ENCODE peak calls at places on chromosomes 4 and X, in eight cellular contexts. One of them, this sample, is unnamed.

GRCh38 chr4:47668810-47669408 is 169.0 kb downstream of the CORIN start:
- DNase-seq in GM13977: peak
- DNase-seq in ELF-1: no peak
- DNase-seq in NT2/D1: no peak
- DNase-seq in KBM-7: peak
- DNase-seq in nucleus accumbens: no peak
- DNase-seq in mesothelial cell of epicardium: no peak
- DNase-seq in GM10248: peak
- DNase-seq in this sample: no peak

GRCh38 chrX:150036181-150036580 is 97.9 kb upstream of the EOLA2 start:
- DNase-seq in GM13977: no peak
- DNase-seq in ELF-1: no peak
- DNase-seq in NT2/D1: no peak
- DNase-seq in KBM-7: no peak
- DNase-seq in nucleus accumbens: no peak
- DNase-seq in mesothelial cell of epicardium: no peak
- DNase-seq in GM10248: no peak
- DNase-seq in this sample: no peak

GRCh38 chrX:39212456-39212855 is 411.2 kb downstream of the MID1IP1 start:
- DNase-seq in GM13977: no peak
- DNase-seq in ELF-1: no peak
- DNase-seq in NT2/D1: no peak
- DNase-seq in KBM-7: no peak
- DNase-seq in nucleus accumbens: no peak
- DNase-seq in mesothelial cell of epicardium: no peak
- DNase-seq in GM10248: no peak
- DNase-seq in this sample: no peak

GRCh38 chr4:139972305-139972704 is 181.7 kb downstream of the MAML3 start:
- DNase-seq in GM13977: no peak
- DNase-seq in ELF-1: no peak
- DNase-seq in NT2/D1: no peak
- DNase-seq in KBM-7: no peak
- DNase-seq in nucleus accumbens: no peak
- DNase-seq in mesothelial cell of epicardium: no peak
- DNase-seq in GM10248: no peak
- DNase-seq in this sample: no peak

GRCh38 chrX:50107470-50107869 is 93.3 kb downstream of the AKAP4 start:
- DNase-seq in GM13977: no peak
- DNase-seq in ELF-1: no peak
- DNase-seq in NT2/D1: no peak
- DNase-seq in KBM-7: no peak
- DNase-seq in nucleus accumbens: no peak
- DNase-seq in mesothelial cell of epicardium: no peak
- DNase-seq in GM10248: no peak
- DNase-seq in this sample: no peak

GRCh38 chrX:111597967-111598366 is 83.0 kb upstream of the ALG13 start:
- DNase-seq in GM13977: no peak
- DNase-seq in ELF-1: no peak
- DNase-seq in NT2/D1: no peak
- DNase-seq in KBM-7: no peak
- DNase-seq in nucleus accumbens: no peak
- DNase-seq in mesothelial cell of epicardium: no peak
- DNase-seq in GM10248: no peak
- DNase-seq in this sample: no peak

GRCh38 chrX:10579018-10579752 is 41.2 kb downstream of the MID1 start:
- DNase-seq in GM13977: no peak
- DNase-seq in ELF-1: no peak
- DNase-seq in NT2/D1: no peak
- DNase-seq in KBM-7: no peak
- DNase-seq in nucleus accumbens: no peak
- DNase-seq in mesothelial cell of epicardium: no peak
- DNase-seq in GM10248: no peak
- DNase-seq in this sample: no peak

GRCh38 chr4:163395758-163396157 is 52.1 kb downstream of the NPY5R start:
- DNase-seq in GM13977: no peak
- DNase-seq in ELF-1: no peak
- DNase-seq in NT2/D1: no peak
- DNase-seq in KBM-7: no peak
- DNase-seq in nucleus accumbens: no peak
- DNase-seq in mesothelial cell of epicardium: no peak
- DNase-seq in GM10248: no peak
- DNase-seq in this sample: no peak

GRCh38 chr4:173752610-173753009 is 222.6 kb upstream of the HAND2 start:
- DNase-seq in GM13977: no peak
- DNase-seq in ELF-1: peak
- DNase-seq in NT2/D1: peak
- DNase-seq in KBM-7: peak
- DNase-seq in nucleus accumbens: no peak
- DNase-seq in mesothelial cell of epicardium: no peak
- DNase-seq in GM10248: peak
- DNase-seq in this sample: no peak

GRCh38 chr4:151184523-151185458 is 85.4 kb downstream of the RPS3A start:
- DNase-seq in GM13977: no peak
- DNase-seq in ELF-1: no peak
- DNase-seq in NT2/D1: no peak
- DNase-seq in KBM-7: no peak
- DNase-seq in nucleus accumbens: no peak
- DNase-seq in mesothelial cell of epicardium: no peak
- DNase-seq in GM10248: no peak
- DNase-seq in this sample: no peak

GRCh38 chr4:128163177-128164117 is 102.3 kb downstream of the LARP1B start:
- DNase-seq in GM13977: no peak
- DNase-seq in ELF-1: no peak
- DNase-seq in NT2/D1: peak
- DNase-seq in KBM-7: no peak
- DNase-seq in nucleus accumbens: no peak
- DNase-seq in mesothelial cell of epicardium: no peak
- DNase-seq in GM10248: no peak
- DNase-seq in this sample: no peak

GRCh38 chr4:32148120-32148666 is 1428.0 kb downstream of the PCDH7 start:
- DNase-seq in GM13977: no peak
- DNase-seq in ELF-1: no peak
- DNase-seq in NT2/D1: no peak
- DNase-seq in KBM-7: no peak
- DNase-seq in nucleus accumbens: no peak
- DNase-seq in mesothelial cell of epicardium: no peak
- DNase-seq in GM10248: no peak
- DNase-seq in this sample: no peak

GRCh38 chr4:8117278-8117682 is 41.3 kb downstream of the ABLIM2 start:
- DNase-seq in GM13977: no peak
- DNase-seq in ELF-1: peak
- DNase-seq in NT2/D1: peak
- DNase-seq in KBM-7: peak
- DNase-seq in nucleus accumbens: no peak
- DNase-seq in mesothelial cell of epicardium: no peak
- DNase-seq in GM10248: no peak
- DNase-seq in this sample: no peak

GRCh38 chr4:112735474-112735951 is 98.6 kb downstream of the LARP7 start:
- DNase-seq in GM13977: peak
- DNase-seq in ELF-1: no peak
- DNase-seq in NT2/D1: no peak
- DNase-seq in KBM-7: no peak
- DNase-seq in nucleus accumbens: no peak
- DNase-seq in mesothelial cell of epicardium: no peak
- DNase-seq in GM10248: peak
- DNase-seq in this sample: no peak

GRCh38 chr4:155426953-155427352 is 50.2 kb upstream of the MAP9 start:
- DNase-seq in GM13977: no peak
- DNase-seq in ELF-1: peak
- DNase-seq in NT2/D1: peak
- DNase-seq in KBM-7: no peak
- DNase-seq in nucleus accumbens: no peak
- DNase-seq in mesothelial cell of epicardium: no peak
- DNase-seq in GM10248: no peak
- DNase-seq in this sample: no peak

GRCh38 chr4:172554588-172554987 is 614.0 kb upstream of the GALNT7 start:
- DNase-seq in GM13977: no peak
- DNase-seq in ELF-1: no peak
- DNase-seq in NT2/D1: no peak
- DNase-seq in KBM-7: no peak
- DNase-seq in nucleus accumbens: no peak
- DNase-seq in mesothelial cell of epicardium: no peak
- DNase-seq in GM10248: no peak
- DNase-seq in this sample: no peak

GRCh38 chrX:10901290-10901633 is 209.9 kb upstream of the HCCS start:
- DNase-seq in GM13977: no peak
- DNase-seq in ELF-1: no peak
- DNase-seq in NT2/D1: no peak
- DNase-seq in KBM-7: no peak
- DNase-seq in nucleus accumbens: no peak
- DNase-seq in mesothelial cell of epicardium: no peak
- DNase-seq in GM10248: no peak
- DNase-seq in this sample: no peak

GRCh38 chrX:22300130-22300529 is 27.4 kb downstream of the CBLL2 start:
- DNase-seq in GM13977: no peak
- DNase-seq in ELF-1: peak
- DNase-seq in NT2/D1: no peak
- DNase-seq in KBM-7: peak
- DNase-seq in nucleus accumbens: no peak
- DNase-seq in mesothelial cell of epicardium: no peak
- DNase-seq in GM10248: no peak
- DNase-seq in this sample: no peak

GRCh38 chr4:3323071-3323481 is 30.3 kb downstream of the RGS12 start:
- DNase-seq in GM13977: no peak
- DNase-seq in ELF-1: no peak
- DNase-seq in NT2/D1: no peak
- DNase-seq in KBM-7: no peak
- DNase-seq in nucleus accumbens: no peak
- DNase-seq in mesothelial cell of epicardium: no peak
- DNase-seq in GM10248: no peak
- DNase-seq in this sample: no peak

GRCh38 chr4:29861307-29861706 is 858.9 kb upstream of the PCDH7 start:
- DNase-seq in GM13977: no peak
- DNase-seq in ELF-1: no peak
- DNase-seq in NT2/D1: no peak
- DNase-seq in KBM-7: peak
- DNase-seq in nucleus accumbens: no peak
- DNase-seq in mesothelial cell of epicardium: no peak
- DNase-seq in GM10248: no peak
- DNase-seq in this sample: no peak

GRCh38 chr4:40502220-40502619 is 127.4 kb downstream of the RBM47 start:
- DNase-seq in GM13977: no peak
- DNase-seq in ELF-1: no peak
- DNase-seq in NT2/D1: no peak
- DNase-seq in KBM-7: peak
- DNase-seq in nucleus accumbens: no peak
- DNase-seq in mesothelial cell of epicardium: no peak
- DNase-seq in GM10248: no peak
- DNase-seq in this sample: no peak

GRCh38 chr4:98566491-98567008 is 91.9 kb downstream of the TSPAN5 start:
- DNase-seq in GM13977: no peak
- DNase-seq in ELF-1: peak
- DNase-seq in NT2/D1: no peak
- DNase-seq in KBM-7: no peak
- DNase-seq in nucleus accumbens: peak
- DNase-seq in mesothelial cell of epicardium: no peak
- DNase-seq in GM10248: no peak
- DNase-seq in this sample: no peak

GRCh38 chr4:114597410-114598115 is 1.0 kb upstream of the UGT8 start:
- DNase-seq in GM13977: no peak
- DNase-seq in ELF-1: no peak
- DNase-seq in NT2/D1: no peak
- DNase-seq in KBM-7: no peak
- DNase-seq in nucleus accumbens: no peak
- DNase-seq in mesothelial cell of epicardium: no peak
- DNase-seq in GM10248: no peak
- DNase-seq in this sample: no peak

GRCh38 chr4:56658410-56659003 is 22.6 kb downstream of the HOPX start:
- DNase-seq in GM13977: no peak
- DNase-seq in ELF-1: no peak
- DNase-seq in NT2/D1: no peak
- DNase-seq in KBM-7: peak
- DNase-seq in nucleus accumbens: no peak
- DNase-seq in mesothelial cell of epicardium: no peak
- DNase-seq in GM10248: no peak
- DNase-seq in this sample: no peak

GRCh38 chr4:154615211-154615610 is 2.8 kb upstream of the FGG start:
- DNase-seq in GM13977: no peak
- DNase-seq in ELF-1: no peak
- DNase-seq in NT2/D1: no peak
- DNase-seq in KBM-7: no peak
- DNase-seq in nucleus accumbens: no peak
- DNase-seq in mesothelial cell of epicardium: no peak
- DNase-seq in GM10248: no peak
- DNase-seq in this sample: no peak

GRCh38 chr4:53840643-53841042 is 223.8 kb downstream of the CHIC2 start:
- DNase-seq in GM13977: no peak
- DNase-seq in ELF-1: no peak
- DNase-seq in NT2/D1: no peak
- DNase-seq in KBM-7: no peak
- DNase-seq in nucleus accumbens: no peak
- DNase-seq in mesothelial cell of epicardium: no peak
- DNase-seq in GM10248: no peak
- DNase-seq in this sample: no peak

GRCh38 chrX:38142598-38142997 is 78.1 kb downstream of the SRPX start:
- DNase-seq in GM13977: no peak
- DNase-seq in ELF-1: no peak
- DNase-seq in NT2/D1: no peak
- DNase-seq in KBM-7: no peak
- DNase-seq in nucleus accumbens: no peak
- DNase-seq in mesothelial cell of epicardium: no peak
- DNase-seq in GM10248: no peak
- DNase-seq in this sample: no peak

GRCh38 chrX:74451450-74452198 is 30.3 kb downstream of the SLC16A2 start:
- DNase-seq in GM13977: no peak
- DNase-seq in ELF-1: no peak
- DNase-seq in NT2/D1: no peak
- DNase-seq in KBM-7: no peak
- DNase-seq in nucleus accumbens: no peak
- DNase-seq in mesothelial cell of epicardium: no peak
- DNase-seq in GM10248: no peak
- DNase-seq in this sample: no peak

GRCh38 chr4:89303177-89303576 is 4.4 kb downstream of the GPRIN3 start:
- DNase-seq in GM13977: no peak
- DNase-seq in ELF-1: no peak
- DNase-seq in NT2/D1: no peak
- DNase-seq in KBM-7: no peak
- DNase-seq in nucleus accumbens: no peak
- DNase-seq in mesothelial cell of epicardium: no peak
- DNase-seq in GM10248: no peak
- DNase-seq in this sample: no peak

GRCh38 chr4:89998350-89999098 is 103.9 kb downstream of the MMRN1 start:
- DNase-seq in GM13977: no peak
- DNase-seq in ELF-1: no peak
- DNase-seq in NT2/D1: no peak
- DNase-seq in KBM-7: no peak
- DNase-seq in nucleus accumbens: no peak
- DNase-seq in mesothelial cell of epicardium: no peak
- DNase-seq in GM10248: no peak
- DNase-seq in this sample: no peak

GRCh38 chr4:5712517-5712916 is 1.5 kb downstream of the EVC start:
- DNase-seq in GM13977: peak
- DNase-seq in ELF-1: no peak
- DNase-seq in NT2/D1: no peak
- DNase-seq in KBM-7: peak
- DNase-seq in nucleus accumbens: no peak
- DNase-seq in mesothelial cell of epicardium: no peak
- DNase-seq in GM10248: no peak
- DNase-seq in this sample: no peak

GRCh38 chr4:25486171-25486570 is 109.1 kb downstream of the ANAPC4 start:
- DNase-seq in GM13977: no peak
- DNase-seq in ELF-1: peak
- DNase-seq in NT2/D1: peak
- DNase-seq in KBM-7: no peak
- DNase-seq in nucleus accumbens: no peak
- DNase-seq in mesothelial cell of epicardium: no peak
- DNase-seq in GM10248: no peak
- DNase-seq in this sample: no peak

This sample was measured in omental fat pad.